ENCODE peak calls at places on chromosomes 6 and 20, in eight cellular contexts. P is astrocyte of the hippocampus; Y is activated CD4-positive, alpha-beta T cell treated with anti-CD3 and anti-CD28 coated beads, Interleukin-2, amount 50 U/mL, for 1 hour; N is lung microvascular endothelial cell; G is effector CD8-positive, alpha-beta T cell; J is Peyer's patch; T is HFFc6; C is NCI-H1105 treated with DMSO at 0.1 percent for 48 hours. O is an unnamed sample.

GRCh38 chr6:142300758-142301251 is 1.0 kb upstream of the ADGRG6 start:
- DNase-seq in P (peak; percentile 49), Y (no peak), N (peak; percentile 94), G (no peak), J (no peak), T (peak; percentile 68), C (peak; percentile 32), O (peak; percentile 52)

GRCh38 chr6:121897337-121897760 is 461.9 kb downstream of the GJA1 start:
- DNase-seq in P (peak; percentile 87), Y (no peak), N (no peak), G (no peak), J (no peak), T (no peak), C (peak; percentile 91), O (no peak)

GRCh38 chr6:165617528-165617927 is 45.5 kb downstream of the PDE10A start:
- DNase-seq in P (no peak), Y (no peak), N (no peak), G (no peak), J (no peak), T (no peak), C (no peak), O (no peak)

GRCh38 chr20:56710577-56711465 is 81.7 kb downstream of the TFAP2C start:
- DNase-seq in P (peak; percentile 51), Y (no peak), N (no peak), G (no peak), J (no peak), T (peak; percentile 51), C (no peak), O (no peak)

GRCh38 chr6:157428418-157429202 is 47.6 kb downstream of the ZDHHC14 start:
- DNase-seq in P (no peak), Y (no peak), N (no peak), G (no peak), J (no peak), T (peak; percentile 0), C (no peak), O (no peak)

GRCh38 chr6:147530132-147531060 is 21.9 kb downstream of the SAMD5 start:
- DNase-seq in P (peak; percentile 38), Y (no peak), N (no peak), G (no peak), J (no peak), T (no peak), C (peak; percentile 27), O (no peak)

GRCh38 chr6:79586548-79586947 is 44.6 kb upstream of the SH3BGRL2 start:
- DNase-seq in P (peak; percentile 30), Y (no peak), N (peak; percentile 27), G (no peak), J (no peak), T (peak; percentile 36), C (no peak), O (peak; percentile 57)

GRCh38 chr6:104281370-104281769 is 578.3 kb downstream of the HACE1 start:
- DNase-seq in P (no peak), Y (no peak), N (no peak), G (no peak), J (no peak), T (no peak), C (no peak), O (no peak)

GRCh38 chr20:44398303-44398702 is 42.8 kb downstream of the HNF4A start:
- DNase-seq in P (no peak), Y (no peak), N (no peak), G (no peak), J (no peak), T (peak; percentile 35), C (no peak), O (peak; percentile 88)

GRCh38 chr20:31711416-31712111 is 11.1 kb downstream of the BCL2L1 start:
- DNase-seq in P (no peak), Y (no peak), N (no peak), G (no peak), J (no peak), T (no peak), C (no peak), O (no peak)

GRCh38 chr6:106688177-106688951 is 59.0 kb downstream of the QRSL1 start:
- DNase-seq in P (peak; percentile 36), Y (no peak), N (no peak), G (no peak), J (no peak), T (no peak), C (no peak), O (no peak)

GRCh38 chr6:45900808-45901752 is 114.6 kb downstream of the CLIC5 start:
- DNase-seq in P (peak; percentile 63), Y (no peak), N (no peak), G (no peak), J (no peak), T (peak; percentile 14), C (no peak), O (peak; percentile 30)

GRCh38 chr6:17584241-17584803 is 15.8 kb upstream of the FAM8A1 start:
- DNase-seq in P (peak; percentile 84), Y (no peak), N (peak; percentile 87), G (no peak), J (no peak), T (peak; percentile 78), C (peak; percentile 84), O (peak; percentile 72)

GRCh38 chr20:24738981-24739633 is 210.0 kb upstream of the CST7 start:
- DNase-seq in P (no peak), Y (no peak), N (no peak), G (no peak), J (no peak), T (no peak), C (no peak), O (no peak)

GRCh38 chr20:43870484-43870883 is 44.2 kb upstream of the TOX2 start:
- DNase-seq in P (peak; percentile 57), Y (no peak), N (no peak), G (no peak), J (no peak), T (no peak), C (no peak), O (peak; percentile 35)

GRCh38 chr20:63702036-63702665 is 5.6 kb downstream of the ARFRP1 start:
- DNase-seq in P (peak; percentile 1), Y (no peak), N (peak; percentile 2), G (no peak), J (no peak), T (no peak), C (no peak), O (no peak)

GRCh38 chr6:26270903-26271639 is 93.9 kb upstream of the BTN3A2 start:
- DNase-seq in P (peak; percentile 89), Y (peak; percentile 74), N (peak; percentile 86), G (peak; percentile 78), J (peak; percentile 65), T (peak; percentile 93), C (peak; percentile 97), O (peak; percentile 94)

GRCh38 chr6:132085731-132086130 is 134.6 kb upstream of the CCN2 start:
- DNase-seq in P (peak; percentile 22), Y (no peak), N (no peak), G (no peak), J (no peak), T (no peak), C (no peak), O (peak; percentile 40)

GRCh38 chr6:5728726-5729434 is 277.8 kb downstream of the NRN1 start:
- DNase-seq in P (peak; percentile 24), Y (no peak), N (peak; percentile 87), G (no peak), J (no peak), T (peak; percentile 41), C (peak; percentile 7), O (peak; percentile 50)

GRCh38 chr6:169722362-169723199 is 1.7 kb downstream of the PHF10 start:
- DNase-seq in P (peak; percentile 80), Y (peak; percentile 34), N (peak; percentile 91), G (peak; percentile 6), J (peak; percentile 39), T (peak; percentile 40), C (peak; percentile 51), O (peak; percentile 50)

GRCh38 chr6:114747995-114748625 is 405.3 kb upstream of the HS3ST5 start:
- DNase-seq in P (peak; percentile 78), Y (no peak), N (peak; percentile 47), G (no peak), J (peak; percentile 26), T (peak; percentile 41), C (peak; percentile 50), O (peak; percentile 20)

GRCh38 chr20:60868316-60868891 is 383.7 kb upstream of the CDH4 start:
- DNase-seq in P (no peak), Y (no peak), N (no peak), G (no peak), J (no peak), T (no peak), C (no peak), O (no peak)